ENCODE peak calls at places on chromosome 22, in eight cellular contexts. R, J, H, K, U, Y, D and O are unnamed samples.

GRCh38 chr22:17896552-17896951 is 122.3 kb upstream of the BID start:
- DNase-seq in R (no peak), J (no peak), H (no peak), K (no peak), U (peak; percentile 85), Y (no peak), D (peak; percentile 42), O (no peak)

GRCh38 chr22:27264184-27264583 is 537.4 kb downstream of the MN1 start:
- DNase-seq in R (no peak), J (no peak), H (no peak), K (no peak), U (no peak), Y (no peak), D (no peak), O (no peak)

GRCh38 chr22:37088108-37088605 is 21.4 kb downstream of the TMPRSS6 start:
- DNase-seq in R (no peak), J (peak; percentile 51), H (no peak), K (no peak), U (no peak), Y (no peak), D (no peak), O (no peak)

GRCh38 chr22:28142361-28142801 is 223.3 kb upstream of the PITPNB start:
- DNase-seq in R (peak; percentile 83), J (peak; percentile 92), H (no peak), K (no peak), U (no peak), Y (no peak), D (no peak), O (no peak)

GRCh38 chr22:33105501-33105911 is 47.3 kb upstream of the SYN3 start:
- DNase-seq in R (peak; percentile 3), J (peak; percentile 66), H (no peak), K (no peak), U (no peak), Y (no peak), D (no peak), O (no peak)

GRCh38 chr22:46071451-46072029 is 78.8 kb upstream of the PPARA start:
- DNase-seq in R (peak; percentile 94), J (peak; percentile 89), H (peak; percentile 97), K (peak; percentile 92), U (peak; percentile 59), Y (peak; percentile 96), D (no peak), O (no peak)

GRCh38 chr22:27377901-27378300 is 423.7 kb downstream of the MN1 start:
- DNase-seq in R (no peak), J (no peak), H (no peak), K (peak; percentile 69), U (no peak), Y (no peak), D (no peak), O (no peak)

GRCh38 chr22:39932918-39933649 is 27.1 kb upstream of the TMA7B start:
- DNase-seq in R (no peak), J (peak; percentile 9), H (no peak), K (no peak), U (peak; percentile 95), Y (no peak), D (peak; percentile 55), O (no peak)

GRCh38 chr22:24445481-24446290 is 18.3 kb downstream of the ADORA2A start:
- DNase-seq in R (no peak), J (peak; percentile 26), H (no peak), K (no peak), U (no peak), Y (no peak), D (no peak), O (no peak)

GRCh38 chr22:39731881-39732555 is 161.5 kb downstream of the CACNA1I start:
- DNase-seq in R (no peak), J (no peak), H (no peak), K (no peak), U (peak; percentile 35), Y (no peak), D (no peak), O (no peak)

GRCh38 chr22:20060700-20061480 is 19.2 kb upstream of the DGCR8 start:
- DNase-seq in R (no peak), J (no peak), H (no peak), K (no peak), U (peak; percentile 45), Y (no peak), D (no peak), O (no peak)

GRCh38 chr22:21587803-21588611 is 20.5 kb downstream of the UBE2L3 start:
- DNase-seq in R (no peak), J (peak; percentile 56), H (no peak), K (no peak), U (no peak), Y (no peak), D (no peak), O (no peak)

GRCh38 chr22:37012262-37012904 is 6.9 kb downstream of the TST start:
- DNase-seq in R (no peak), J (no peak), H (peak; percentile 58), K (no peak), U (no peak), Y (no peak), D (no peak), O (no peak)

GRCh38 chr22:22584722-22585121 is 25.7 kb upstream of the PRAME start:
- DNase-seq in R (no peak), J (no peak), H (no peak), K (no peak), U (no peak), Y (no peak), D (no peak), O (no peak)

GRCh38 chr22:43101306-43101705 is 9.2 kb upstream of the BIK start:
- DNase-seq in R (no peak), J (no peak), H (peak; percentile 57), K (no peak), U (no peak), Y (no peak), D (no peak), O (no peak)

GRCh38 chr22:35866646-35867045 is 149.0 kb downstream of the APOL5 start:
- DNase-seq in R (no peak), J (no peak), H (no peak), K (no peak), U (no peak), Y (no peak), D (no peak), O (no peak)

GRCh38 chr22:25716637-25717036 is 25.4 kb upstream of the MYO18B start:
- DNase-seq in R (no peak), J (no peak), H (no peak), K (no peak), U (no peak), Y (no peak), D (no peak), O (no peak)

GRCh38 chr22:37633693-37634504 is 5.6 kb upstream of the SH3BP1 start:
- DNase-seq in R (peak; percentile 48), J (peak; percentile 81), H (peak; percentile 88), K (peak; percentile 20), U (peak; percentile 86), Y (peak; percentile 93), D (no peak), O (no peak)

GRCh38 chr22:46081036-46081830 is 69.1 kb upstream of the PPARA start:
- DNase-seq in R (no peak), J (no peak), H (no peak), K (no peak), U (no peak), Y (peak; percentile 83), D (no peak), O (no peak)

GRCh38 chr22:37433786-37434185 is 6.5 kb upstream of the ELFN2 start:
- DNase-seq in R (no peak), J (no peak), H (no peak), K (no peak), U (no peak), Y (no peak), D (no peak), O (no peak)

GRCh38 chr22:21921184-21921721 is 31.4 kb downstream of the PPM1F start:
- DNase-seq in R (no peak), J (no peak), H (no peak), K (no peak), U (peak; percentile 55), Y (no peak), D (no peak), O (no peak)

GRCh38 chr22:37806409-37807338 is 1.1 kb upstream of the GCAT start:
- DNase-seq in R (no peak), J (peak; percentile 69), H (no peak), K (no peak), U (peak; percentile 47), Y (no peak), D (peak; percentile 35), O (no peak)

GRCh38 chr22:41935015-41935908 is 8.7 kb upstream of the TNFRSF13C start:
- DNase-seq in R (no peak), J (no peak), H (peak; percentile 65), K (no peak), U (no peak), Y (no peak), D (no peak), O (no peak)

GRCh38 chr22:50170453-50171318 is at the start of gene PANX2:
- DNase-seq in R (no peak), J (no peak), H (no peak), K (no peak), U (peak; percentile 59), Y (no peak), D (no peak), O (no peak)

GRCh38 chr22:23698094-23698493 is 7.3 kb downstream of the RGL4 start:
- DNase-seq in R (no peak), J (no peak), H (no peak), K (no peak), U (no peak), Y (peak; percentile 35), D (no peak), O (no peak)

GRCh38 chr22:39520874-39521857 is 804 bp downstream of the ATF4 start:
- DNase-seq in R (peak; percentile 72), J (peak; percentile 53), H (peak; percentile 88), K (peak; percentile 31), U (peak; percentile 76), Y (peak; percentile 96), D (peak; percentile 77), O (peak; percentile 49)

GRCh38 chr22:20268350-20269012 is 363 bp upstream of the RTN4R start:
- DNase-seq in R (no peak), J (peak; percentile 29), H (peak; percentile 51), K (peak; percentile 34), U (peak; percentile 80), Y (no peak), D (peak; percentile 85), O (no peak)

GRCh38 chr22:19576460-19577421 is 52.5 kb upstream of the CLDN5 start:
- DNase-seq in R (peak; percentile 36), J (peak; percentile 86), H (peak; percentile 48), K (no peak), U (peak; percentile 33), Y (peak; percentile 84), D (no peak), O (peak; percentile 21)